ENCODE peak calls at places on chromosomes 11 and 22, in four cellular contexts. X, J, S and R are unnamed samples.

GRCh38 chr11:9089061-9089460 is 2.3 kb downstream of the SCUBE2 start:
- DNase-seq in X (no peak), J (no peak), S (no peak), R (no peak)

GRCh38 chr11:113393501-113393985 is 6.0 kb downstream of the ANKK1 start:
- DNase-seq in X (no peak), J (no peak), S (no peak), R (no peak)

GRCh38 chr11:7600205-7600775 is 73.0 kb downstream of the CYB5R2 start:
- DNase-seq in X (peak), J (peak), S (no peak), R (no peak)

GRCh38 chr11:1152316-1153104 is 5.2 kb upstream of the MUC5AC start:
- DNase-seq in X (peak), J (no peak), S (peak), R (no peak)

GRCh38 chr22:44340271-44341239 is 27.8 kb upstream of the SHISAL1 start:
- DNase-seq in X (no peak), J (no peak), S (no peak), R (no peak)

GRCh38 chr11:124172599-124172998 is 10.5 kb upstream of the OR10D3 start:
- DNase-seq in X (no peak), J (no peak), S (no peak), R (no peak)

GRCh38 chr22:37626144-37626543 is 13.3 kb upstream of the SH3BP1 start:
- DNase-seq in X (no peak), J (no peak), S (no peak), R (no peak)

GRCh38 chr11:6377902-6378694 is 12.2 kb upstream of the SMPD1 start:
- DNase-seq in X (no peak), J (no peak), S (no peak), R (no peak)

GRCh38 chr11:107757661-107758060 is 45.8 kb upstream of the SLN start:
- DNase-seq in X (no peak), J (no peak), S (no peak), R (no peak)

GRCh38 chr22:48249721-48250268 is 1487.3 kb downstream of the TBC1D22A start:
- DNase-seq in X (no peak), J (no peak), S (no peak), R (no peak)

GRCh38 chr11:86116386-86116726 is 47.5 kb upstream of the PICALM start:
- DNase-seq in X (no peak), J (no peak), S (no peak), R (peak)

GRCh38 chr11:19316434-19316833 is 75.7 kb upstream of the E2F8 start:
- DNase-seq in X (no peak), J (no peak), S (no peak), R (no peak)

GRCh38 chr11:64321533-64321932 is 3.6 kb downstream of the PRDX5 start:
- DNase-seq in X (no peak), J (no peak), S (no peak), R (no peak)

GRCh38 chr22:20158366-20159036 is 7.6 kb upstream of the CCDC188 start:
- DNase-seq in X (no peak), J (no peak), S (no peak), R (no peak)

GRCh38 chr11:40029406-40029805 is 1430.0 kb downstream of the LRRC4C start:
- DNase-seq in X (no peak), J (no peak), S (no peak), R (no peak)

GRCh38 chr22:21755855-21756284 is 20.3 kb upstream of the YPEL1 start:
- DNase-seq in X (peak), J (peak), S (no peak), R (peak)

GRCh38 chr11:78647986-78648875 is 73.6 kb upstream of the NARS2 start:
- DNase-seq in X (no peak), J (no peak), S (no peak), R (no peak)

GRCh38 chr11:63670738-63671321 is 346 bp downstream of the ATL3 start:
- DNase-seq in X (no peak), J (peak), S (peak), R (no peak)

GRCh38 chr11:101083334-101083733 is 46.3 kb downstream of the PGR start:
- DNase-seq in X (no peak), J (no peak), S (no peak), R (no peak)

GRCh38 chr11:61949169-61950034 is 749 bp upstream of the BEST1 start:
- DNase-seq in X (peak), J (peak), S (peak), R (no peak)

GRCh38 chr22:20080776-20081654 is 974 bp downstream of the DGCR8 start:
- DNase-seq in X (peak), J (peak), S (no peak), R (no peak)

GRCh38 chr22:38638216-38638615 is 18.0 kb downstream of the FAM227A start:
- DNase-seq in X (no peak), J (no peak), S (no peak), R (no peak)

GRCh38 chr22:39646614-39647210 is 76.2 kb downstream of the CACNA1I start:
- DNase-seq in X (no peak), J (no peak), S (no peak), R (no peak)

GRCh38 chr11:74182635-74183034 is 11.5 kb downstream of the PPME1 start:
- DNase-seq in X (no peak), J (no peak), S (no peak), R (no peak)

GRCh38 chr22:23533328-23533762 is 46.7 kb downstream of the IGLL1 start:
- DNase-seq in X (peak), J (peak), S (peak), R (no peak)

GRCh38 chr11:74138572-74138971 is 32.2 kb downstream of the C2CD3 start:
- DNase-seq in X (peak), J (peak), S (no peak), R (no peak)

GRCh38 chr11:1072116-1072820 is 2.4 kb upstream of the MUC2 start:
- DNase-seq in X (no peak), J (peak), S (peak), R (no peak)

GRCh38 chr11:44920451-44920850 is 30.2 kb downstream of the TP53I11 start:
- DNase-seq in X (no peak), J (no peak), S (no peak), R (no peak)

GRCh38 chr11:6655020-6655789 is 404 bp downstream of the DCHS1 start:
- DNase-seq in X (no peak), J (no peak), S (peak), R (no peak)

GRCh38 chr11:34323601-34324000 is 34.2 kb downstream of the ABTB2 start:
- DNase-seq in X (no peak), J (no peak), S (no peak), R (no peak)

GRCh38 chr22:18906896-18907295 is 776 bp downstream of the DGCR6 start:
- DNase-seq in X (no peak), J (no peak), S (peak), R (no peak)

GRCh38 chr11:35487532-35488078 is 37.8 kb downstream of the PAMR1 start:
- DNase-seq in X (peak), J (peak), S (peak), R (no peak)

GRCh38 chr11:103648054-103648453 is 388.4 kb upstream of the DDI1 start:
- DNase-seq in X (no peak), J (no peak), S (no peak), R (no peak)

GRCh38 chr22:43173566-43173965 is 13.4 kb downstream of the TTLL12 start:
- DNase-seq in X (no peak), J (no peak), S (no peak), R (no peak)

GRCh38 chr11:108115495-108116140 is 5.7 kb upstream of the ACAT1 start:
- DNase-seq in X (no peak), J (no peak), S (peak), R (no peak)

GRCh38 chr22:47859891-47860290 is 1097.4 kb downstream of the TBC1D22A start:
- DNase-seq in X (no peak), J (no peak), S (no peak), R (no peak)

GRCh38 chr22:23850136-23850611 is 7.5 kb upstream of the SLC2A11 start:
- DNase-seq in X (no peak), J (no peak), S (no peak), R (no peak)

DNA sequence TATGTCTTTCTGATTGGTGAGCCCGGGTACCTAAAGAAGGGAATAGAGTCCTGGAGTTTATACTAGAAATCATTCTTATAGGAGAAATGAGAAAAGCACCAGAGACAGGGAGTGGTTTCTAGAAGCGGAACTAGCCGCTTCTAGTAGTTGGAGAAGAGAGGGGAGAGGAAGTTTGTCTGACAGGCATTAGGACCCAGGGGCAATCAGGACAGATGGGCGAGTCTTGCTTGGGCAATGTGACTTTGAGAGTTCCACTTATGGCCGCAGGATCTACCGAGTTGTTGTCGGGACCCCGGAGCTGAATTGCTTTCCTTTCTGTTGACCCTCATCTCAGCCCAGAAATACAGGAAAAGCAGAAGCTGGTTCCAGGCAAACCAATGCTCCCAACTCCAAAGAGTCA is 596.8 kb upstream of the CNTN5 start:
- DNase-seq in X (no peak), J (no peak), S (no peak), R (no peak)
- TF ChIP-seq TCF7 in X (no peak), J (no peak), S (no peak), R (no peak)

DNA sequence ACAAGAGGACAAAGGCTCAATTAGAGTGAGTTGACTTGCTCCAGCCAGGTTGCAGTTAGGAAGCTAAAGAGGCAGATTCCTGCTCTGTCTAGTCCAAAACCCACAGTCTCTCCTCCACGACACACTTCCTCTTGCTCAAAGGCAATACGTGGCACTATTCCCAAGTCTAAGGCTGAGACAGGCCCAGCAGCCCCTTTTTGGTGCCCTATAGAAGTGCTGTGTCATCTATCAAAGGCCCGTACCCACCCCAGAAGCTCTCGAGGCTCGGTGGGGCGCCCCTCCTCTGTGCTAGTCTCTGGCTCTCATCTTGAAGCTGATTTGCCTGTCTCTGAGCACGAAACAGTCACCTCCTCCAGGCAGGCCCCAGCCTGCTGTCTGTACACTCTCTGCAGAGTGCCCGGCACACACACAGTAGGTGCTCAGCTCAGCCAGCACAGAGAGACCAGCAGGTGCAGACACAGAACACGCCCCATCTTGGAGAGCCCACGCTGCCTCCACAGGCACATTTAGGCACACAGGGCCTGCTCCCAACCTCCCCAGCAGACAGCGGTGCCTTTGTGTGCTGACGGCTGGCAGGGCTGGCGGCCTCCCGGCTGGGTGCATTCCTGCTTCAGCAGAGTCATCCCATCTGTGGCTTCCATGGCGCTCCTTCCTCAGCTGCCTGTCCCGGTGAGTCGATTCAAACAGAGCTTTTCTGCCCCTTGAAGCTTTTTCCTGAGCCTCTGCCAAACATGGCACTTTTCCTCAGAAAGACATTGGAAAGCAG is 52.7 kb downstream of the MYH9 start:
- DNase-seq in X (no peak), J (peak), S (no peak), R (no peak)
- TF ChIP-seq TCF7 in X (no peak), J (no peak), S (no peak), R (no peak)

GRCh38 chr11:89163686-89164085 is 14.0 kb upstream of the TYR start:
- DNase-seq in X (no peak), J (no peak), S (no peak), R (no peak)

GRCh38 chr11:89168396-89168795 is 9.3 kb upstream of the TYR start:
- DNase-seq in X (no peak), J (no peak), S (no peak), R (no peak)
- TF ChIP-seq TCF7 in X (no peak), J (no peak), S (no peak), R (no peak)

GRCh38 chr22:49294656-49295464 is 532.8 kb downstream of the BRD1 start:
- DNase-seq in X (no peak), J (no peak), S (no peak), R (no peak)
- TF ChIP-seq TCF7 in X (no peak), J (no peak), S (no peak), R (no peak)

DNA sequence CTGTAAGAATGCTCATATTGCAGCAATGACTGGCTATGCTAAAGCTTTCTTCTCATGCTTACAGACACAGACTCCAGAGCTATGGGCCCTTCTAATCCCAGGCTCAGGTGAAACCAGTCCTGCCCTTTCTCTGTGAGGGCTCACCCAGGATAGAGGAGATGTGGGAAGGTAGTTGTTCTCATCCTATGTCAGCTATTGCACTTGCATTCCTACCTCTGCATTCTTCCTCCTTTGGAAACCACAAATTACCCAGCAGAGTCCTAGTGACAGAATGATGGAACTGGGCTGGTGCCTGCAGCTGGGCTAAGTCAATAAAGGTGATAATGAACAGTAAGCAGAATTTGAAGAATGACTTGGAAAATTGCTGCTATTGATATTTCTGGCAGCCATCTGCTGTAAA is 560.0 kb downstream of the TMEM135 start:
- DNase-seq in X (no peak), J (no peak), S (no peak), R (no peak)
- TF ChIP-seq TCF7 in X (no peak), J (no peak), S (no peak), R (no peak)

DNA sequence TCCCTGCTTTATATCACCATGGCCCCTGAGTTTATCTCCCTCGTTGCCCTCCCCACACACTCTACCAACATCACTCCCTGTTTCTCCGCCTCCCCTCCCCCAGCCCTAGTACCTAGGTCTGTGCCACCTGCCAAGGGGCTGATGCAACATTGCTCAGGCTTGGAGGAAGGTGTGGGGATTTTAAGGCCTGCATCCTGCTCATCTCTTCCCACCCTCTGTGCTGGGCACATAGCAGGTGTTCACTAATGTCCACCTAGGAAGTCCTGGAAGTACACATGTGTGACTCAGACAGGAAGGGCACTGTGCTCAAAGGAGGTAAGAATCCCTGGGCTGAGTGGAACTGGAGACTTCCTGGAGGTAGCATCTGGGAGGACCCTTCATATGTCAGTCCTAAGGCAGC is 37.0 kb downstream of the PDE2A start:
- DNase-seq in X (no peak), J (no peak), S (no peak), R (no peak)
- TF ChIP-seq TCF7 in X (no peak), J (no peak), S (no peak), R (no peak)

GRCh38 chr11:26993965-26994446 is at the start of gene FIBIN:
- DNase-seq in X (no peak), J (no peak), S (peak), R (no peak)

GRCh38 chr11:26996056-26996455 is 2.1 kb downstream of the FIBIN start:
- DNase-seq in X (no peak), J (no peak), S (no peak), R (no peak)

GRCh38 chr11:26987726-26988125 is 6.2 kb upstream of the FIBIN start:
- DNase-seq in X (no peak), J (no peak), S (no peak), R (no peak)

GRCh38 chr11:26994579-26995210 is 783 bp downstream of the FIBIN start:
- DNase-seq in X (no peak), J (no peak), S (peak), R (no peak)

DNA sequence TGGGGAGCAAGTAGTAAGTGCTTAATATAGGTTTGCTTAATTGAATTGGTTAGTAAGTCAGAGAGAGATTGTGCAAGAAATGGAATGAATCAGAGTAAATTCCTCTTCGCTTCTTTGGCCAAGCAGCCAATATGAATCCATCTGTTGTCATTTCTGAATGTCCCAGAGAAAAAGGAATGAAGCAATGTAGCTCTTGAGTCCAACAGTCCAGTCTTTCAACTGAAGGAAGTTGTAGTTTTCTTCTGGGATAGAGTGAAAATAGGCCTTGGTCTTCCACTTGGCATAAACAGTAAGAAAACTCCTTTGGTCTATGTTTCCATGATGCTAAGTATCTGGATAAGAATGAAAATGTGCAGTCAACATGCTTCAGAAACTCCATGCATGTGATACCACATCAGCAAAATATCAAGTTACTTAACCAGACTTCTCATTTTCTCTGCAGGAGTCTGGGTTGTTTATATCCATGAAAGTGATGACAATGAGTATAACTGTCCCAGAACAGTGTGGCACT is 1.8 kb upstream of the FIBIN start:
- DNase-seq in X (no peak), J (no peak), S (no peak), R (no peak)
- TF ChIP-seq TCF7 in X (no peak), J (no peak), S (no peak), R (no peak)